ENCODE peak calls at places on chromosomes 3 and 15, in four cellular contexts. One of them, this sample, is unnamed. For H3K4me1, the result is how much of the 10 kb centered on the place peaks cover.

GRCh38 chr3:101279162-101279561 is 41.2 kb downstream of the IMPG2 start:
- DNase-seq in kidney: no peak
- DNase-seq in HCT116: no peak
- DNase-seq in body of pancreas: no peak
- DNase-seq in this sample: no peak

GRCh38 chr3:128547368-128547987 is 54.5 kb upstream of the GATA2 start:
- DNase-seq in kidney: no peak
- DNase-seq in HCT116: no peak
- DNase-seq in body of pancreas: no peak
- DNase-seq in this sample: peak

GRCh38 chr3:167862104-167862785 is 126.7 kb downstream of the SERPINI1 start:
- DNase-seq in kidney: no peak
- DNase-seq in HCT116: no peak
- DNase-seq in body of pancreas: no peak
- DNase-seq in this sample: no peak

GRCh38 chr3:48088056-48088748 is 72.0 kb upstream of the MAP4 start:
- DNase-seq in kidney: no peak
- DNase-seq in HCT116: no peak
- DNase-seq in body of pancreas: peak
- DNase-seq in this sample: peak

GRCh38 chr3:87333393-87333892 is 57.1 kb upstream of the POU1F1 start:
- DNase-seq in kidney: no peak
- DNase-seq in HCT116: peak
- DNase-seq in body of pancreas: no peak
- DNase-seq in this sample: peak

GRCh38 chr3:178231645-178232044 is 304.6 kb upstream of the KCNMB2 start:
- DNase-seq in kidney: no peak
- DNase-seq in HCT116: no peak
- DNase-seq in body of pancreas: no peak
- DNase-seq in this sample: no peak

GRCh38 chr3:13110678-13111116 is 37.5 kb upstream of the IQSEC1 start:
- DNase-seq in kidney: peak
- DNase-seq in HCT116: no peak
- DNase-seq in body of pancreas: no peak
- DNase-seq in this sample: peak

GRCh38 chr15:39472661-39473657 is 107.9 kb upstream of the THBS1 start:
- DNase-seq in kidney: peak
- DNase-seq in HCT116: no peak
- DNase-seq in body of pancreas: peak
- DNase-seq in this sample: peak

GRCh38 chr3:71723452-71724170 is 1.6 kb downstream of the EIF4E3 start:
- DNase-seq in kidney: no peak
- DNase-seq in HCT116: no peak
- DNase-seq in body of pancreas: no peak
- DNase-seq in this sample: no peak

DNA sequence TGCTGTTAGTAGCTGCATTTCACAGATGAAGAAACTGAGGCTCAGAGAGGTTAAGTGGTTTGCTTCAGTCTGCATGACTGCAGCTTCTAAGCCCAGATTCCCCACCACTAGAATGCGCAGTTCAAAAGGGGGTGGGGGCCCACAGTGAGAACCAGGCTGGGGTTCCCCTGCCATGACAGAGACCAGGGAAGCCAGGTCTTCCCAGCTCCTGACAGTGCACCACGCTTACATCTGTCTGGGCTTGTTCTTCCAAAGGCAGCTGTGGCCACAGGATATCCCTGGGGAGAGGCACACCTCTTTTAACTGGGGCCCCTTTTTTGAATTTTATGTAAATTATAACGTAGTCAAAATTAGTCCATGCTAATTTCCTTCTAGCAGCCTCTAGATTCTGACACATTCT is 5.3 kb downstream of the PLEKHO2 start:
- DNase-seq in kidney: peak
- DNase-seq in HCT116: no peak
- DNase-seq in body of pancreas: no peak
- DNase-seq in this sample: no peak
- H3K4me1 ChIP-seq in kidney: under half
- H3K4me1 ChIP-seq in HCT116: under half
- H3K4me1 ChIP-seq in body of pancreas: under half
- H3K4me1 ChIP-seq in this sample: under half

DNA sequence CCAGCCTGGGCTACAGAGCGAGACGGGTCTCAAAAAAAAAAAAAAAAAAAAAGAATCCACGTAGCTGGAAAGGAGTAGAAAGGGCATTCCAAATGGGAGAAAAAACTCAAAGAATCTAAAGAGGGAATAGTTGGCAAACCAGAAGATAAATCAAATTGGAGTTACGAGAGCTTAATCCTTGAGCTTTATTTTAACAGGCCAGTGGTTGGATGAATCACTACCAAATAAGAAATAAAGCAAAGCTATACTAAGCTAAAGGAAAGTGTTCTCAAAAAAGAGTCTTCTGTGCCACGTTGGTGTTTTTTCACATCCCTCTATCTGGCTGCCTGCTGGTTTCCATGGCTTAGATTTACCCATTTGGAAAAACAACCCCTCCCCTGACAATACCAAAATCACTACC is 14.0 kb downstream of the VGLL4 start:
- DNase-seq in kidney: no peak
- DNase-seq in HCT116: no peak
- DNase-seq in body of pancreas: no peak
- DNase-seq in this sample: no peak
- H3K4me1 ChIP-seq in kidney: under half
- H3K4me1 ChIP-seq in HCT116: under half
- H3K4me1 ChIP-seq in body of pancreas: under half
- H3K4me1 ChIP-seq in this sample: under half

GRCh38 chr15:73282567-73283200 is 86.1 kb downstream of the HCN4 start:
- DNase-seq in kidney: no peak
- DNase-seq in HCT116: no peak
- DNase-seq in body of pancreas: no peak
- DNase-seq in this sample: no peak

GRCh38 chr15:73284073-73284472 is 84.7 kb downstream of the HCN4 start:
- DNase-seq in kidney: no peak
- DNase-seq in HCT116: no peak
- DNase-seq in body of pancreas: no peak
- DNase-seq in this sample: peak

GRCh38 chr15:73286356-73286755 is 82.4 kb downstream of the HCN4 start:
- DNase-seq in kidney: no peak
- DNase-seq in HCT116: no peak
- DNase-seq in body of pancreas: no peak
- DNase-seq in this sample: no peak

GRCh38 chr15:73283341-73283962 is 85.3 kb downstream of the HCN4 start:
- DNase-seq in kidney: no peak
- DNase-seq in HCT116: no peak
- DNase-seq in body of pancreas: no peak
- DNase-seq in this sample: no peak

DNA sequence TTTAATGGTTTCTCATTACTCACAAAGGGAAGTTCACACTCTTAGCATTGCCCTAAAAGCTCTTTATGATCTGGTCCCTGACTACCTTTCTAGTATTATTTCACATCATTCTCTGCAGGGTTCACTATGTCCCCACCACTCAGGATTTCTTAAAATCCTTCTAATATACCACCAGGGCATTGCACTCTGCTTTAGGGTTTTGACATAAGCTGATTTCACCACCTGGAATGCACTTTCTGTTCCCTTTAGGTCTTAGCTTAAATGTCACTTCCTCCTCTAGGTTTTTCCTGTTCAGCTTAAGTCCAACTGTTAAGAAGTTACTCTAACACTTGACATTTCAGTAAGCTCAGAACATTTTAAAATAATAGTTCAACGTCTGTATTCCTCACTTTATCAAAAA is 81.7 kb downstream of the HCN4 start:
- DNase-seq in kidney: no peak
- DNase-seq in HCT116: no peak
- DNase-seq in body of pancreas: no peak
- DNase-seq in this sample: no peak
- H3K4me1 ChIP-seq in kidney: under half
- H3K4me1 ChIP-seq in HCT116: under half
- H3K4me1 ChIP-seq in body of pancreas: under half
- H3K4me1 ChIP-seq in this sample: under half

DNA sequence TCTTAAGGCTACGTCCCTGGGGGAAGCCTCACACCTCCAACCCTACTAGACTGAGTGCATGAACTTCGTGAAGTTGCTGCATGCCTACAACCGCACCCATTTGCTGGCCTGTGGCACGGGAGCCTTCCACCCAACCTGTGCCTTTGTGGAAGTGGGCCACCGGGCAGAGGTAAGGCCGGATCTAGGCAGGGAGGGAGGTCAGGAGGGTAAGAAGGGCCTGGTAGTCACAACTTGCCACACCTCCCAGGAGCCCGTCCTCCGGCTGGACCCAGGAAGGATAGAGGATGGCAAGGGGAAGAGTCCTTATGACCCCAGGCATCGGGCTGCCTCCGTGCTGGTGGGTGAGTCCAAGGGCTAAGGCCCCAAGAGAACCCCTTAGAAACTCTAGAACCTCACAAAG is 1.9 kb downstream of the SEMA3B start:
- DNase-seq in kidney: no peak
- DNase-seq in HCT116: no peak
- DNase-seq in body of pancreas: no peak
- DNase-seq in this sample: no peak
- H3K4me1 ChIP-seq in kidney: half or more
- H3K4me1 ChIP-seq in HCT116: half or more
- H3K4me1 ChIP-seq in body of pancreas: half or more
- H3K4me1 ChIP-seq in this sample: under half

DNA sequence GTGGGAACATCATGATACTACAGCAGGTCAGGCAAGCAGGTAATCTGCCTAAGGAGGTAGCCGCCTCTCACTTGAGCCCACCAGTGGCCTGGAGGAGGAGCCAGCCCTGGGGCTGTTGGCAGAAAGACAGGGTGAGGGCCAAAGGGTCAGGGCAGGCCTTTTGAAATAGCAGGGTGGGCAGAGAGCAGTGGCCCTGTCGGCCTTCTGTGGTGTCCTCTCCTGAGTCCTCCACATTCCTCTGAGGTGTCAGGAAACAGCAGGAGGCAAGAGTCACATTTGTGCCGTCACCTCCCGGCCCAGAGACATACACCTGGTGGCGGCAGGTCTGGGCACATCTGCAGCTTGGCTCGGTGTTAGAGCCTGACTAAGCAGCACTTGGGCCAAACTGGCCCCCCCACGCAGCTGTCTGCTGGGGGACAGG is 3.9 kb upstream of the BNC1 start:
- DNase-seq in kidney: no peak
- DNase-seq in HCT116: no peak
- DNase-seq in body of pancreas: no peak
- DNase-seq in this sample: no peak
- H3K4me1 ChIP-seq in kidney: under half
- H3K4me1 ChIP-seq in HCT116: under half
- H3K4me1 ChIP-seq in body of pancreas: under half
- H3K4me1 ChIP-seq in this sample: under half

DNA sequence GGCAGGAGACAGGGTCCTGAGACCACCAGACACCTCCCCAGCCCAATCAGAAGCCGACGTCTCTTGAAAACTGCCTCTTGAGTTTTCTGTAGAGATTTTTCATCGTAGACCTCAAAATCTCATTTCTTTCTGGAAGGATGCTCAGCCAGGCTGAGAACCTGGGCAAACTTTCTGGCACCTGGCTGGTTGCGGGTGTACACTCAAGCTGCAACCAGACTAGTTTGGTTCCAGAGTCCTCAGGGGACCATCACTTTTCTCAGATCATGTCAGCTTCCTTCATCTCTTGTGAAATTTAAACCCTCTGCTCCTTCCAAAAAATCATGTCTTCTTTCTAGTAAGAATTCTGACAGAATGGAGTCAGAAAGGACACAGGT is 45.1 kb downstream of the CMTM7 start:
- DNase-seq in kidney: no peak
- DNase-seq in HCT116: no peak
- DNase-seq in body of pancreas: no peak
- DNase-seq in this sample: no peak
- H3K4me1 ChIP-seq in kidney: under half
- H3K4me1 ChIP-seq in HCT116: under half
- H3K4me1 ChIP-seq in body of pancreas: under half
- H3K4me1 ChIP-seq in this sample: under half

GRCh38 chr15:75203017-75203907 is 1.6 kb downstream of the C15orf39 start:
- DNase-seq in kidney: peak
- DNase-seq in HCT116: no peak
- DNase-seq in body of pancreas: no peak
- DNase-seq in this sample: peak
- H3K4me1 ChIP-seq in kidney: under half
- H3K4me1 ChIP-seq in HCT116: under half
- H3K4me1 ChIP-seq in body of pancreas: under half
- H3K4me1 ChIP-seq in this sample: under half

GRCh38 chr3:58063424-58063823 is 55.2 kb downstream of the FLNB start:
- DNase-seq in kidney: no peak
- DNase-seq in HCT116: no peak
- DNase-seq in body of pancreas: peak
- DNase-seq in this sample: no peak
- H3K4me1 ChIP-seq in kidney: under half
- H3K4me1 ChIP-seq in HCT116: under half
- H3K4me1 ChIP-seq in body of pancreas: half or more
- H3K4me1 ChIP-seq in this sample: under half

GRCh38 chr3:187947927-187948682 is 202.8 kb upstream of the BCL6 start:
- DNase-seq in kidney: no peak
- DNase-seq in HCT116: no peak
- DNase-seq in body of pancreas: no peak
- DNase-seq in this sample: no peak

GRCh38 chr3:187951452-187952190 is 202.3 kb upstream of the LPP start:
- DNase-seq in kidney: no peak
- DNase-seq in HCT116: no peak
- DNase-seq in body of pancreas: no peak
- DNase-seq in this sample: no peak

GRCh38 chr3:187946981-187947380 is 201.7 kb upstream of the BCL6 start:
- DNase-seq in kidney: no peak
- DNase-seq in HCT116: no peak
- DNase-seq in body of pancreas: no peak
- DNase-seq in this sample: no peak

GRCh38 chr3:187950671-187951070 is 203.3 kb upstream of the LPP start:
- DNase-seq in kidney: no peak
- DNase-seq in HCT116: no peak
- DNase-seq in body of pancreas: no peak
- DNase-seq in this sample: no peak

DNA sequence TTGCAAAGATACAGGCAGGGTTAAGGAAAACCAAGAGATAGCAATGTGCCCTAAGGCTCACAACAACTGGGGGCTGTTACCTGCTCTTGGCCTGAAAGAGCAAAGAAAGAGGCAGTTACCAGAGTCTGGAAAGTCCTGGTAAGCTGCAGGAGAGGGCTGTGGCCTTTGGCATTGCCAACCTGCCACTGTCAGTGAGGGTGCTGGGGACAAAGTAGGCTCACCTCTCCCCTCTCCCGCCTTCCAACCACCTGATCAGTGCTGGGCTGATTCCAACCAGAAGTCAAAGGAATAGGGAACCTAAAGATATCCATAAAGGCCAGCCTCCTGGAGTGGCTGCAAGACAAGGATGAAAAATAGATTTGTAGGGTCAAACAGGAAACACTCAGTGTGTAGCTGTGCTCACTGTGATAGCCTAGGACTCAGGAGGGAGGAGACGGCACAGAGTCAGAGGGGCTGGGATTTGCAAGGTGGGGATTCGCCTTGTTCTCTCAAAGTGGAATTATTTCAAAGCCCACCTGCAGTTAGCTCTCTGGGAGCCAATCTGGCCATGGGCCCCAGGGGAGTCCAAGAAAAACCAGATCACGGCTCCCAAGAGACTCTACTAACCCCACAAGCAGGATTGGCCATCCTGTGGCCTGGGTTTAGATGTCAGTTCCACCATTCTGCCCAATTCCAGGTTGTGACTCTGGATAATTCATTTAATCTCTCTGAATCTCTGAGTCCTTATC is 204.0 kb upstream of the BCL6 start:
- DNase-seq in kidney: no peak
- DNase-seq in HCT116: no peak
- DNase-seq in body of pancreas: no peak
- DNase-seq in this sample: no peak
- H3K4me1 ChIP-seq in kidney: under half
- H3K4me1 ChIP-seq in HCT116: under half
- H3K4me1 ChIP-seq in body of pancreas: under half
- H3K4me1 ChIP-seq in this sample: under half

GRCh38 chr3:151905647-151906046 is 32.2 kb downstream of the SUCNR1 start:
- DNase-seq in kidney: no peak
- DNase-seq in HCT116: no peak
- DNase-seq in body of pancreas: no peak
- DNase-seq in this sample: no peak
- H3K4me1 ChIP-seq in kidney: under half
- H3K4me1 ChIP-seq in HCT116: under half
- H3K4me1 ChIP-seq in body of pancreas: under half
- H3K4me1 ChIP-seq in this sample: under half